ENCODE peak calls at places on chromosomes 12 and 14, in six cellular contexts. O is cardiac muscle cell, S is testis, G is ovary, H is heart right ventricle, T is GM23248. A is an unnamed sample.

GRCh38 chr12:27780612-27781408 is 774 bp upstream of the MANSC4 start:
- DNase-seq in O (peak; percentile 24), S (peak; percentile 87), G (peak; percentile 13), H (peak; percentile 21), T (peak; percentile 64), A (peak; percentile 11)

GRCh38 chr14:68468437-68469207 is 324.2 kb downstream of the ZFP36L1 start:
- DNase-seq in O (no peak), S (no peak), G (no peak), H (no peak), T (peak; percentile 81), A (no peak)

GRCh38 chr14:73125169-73125588 is 11.1 kb upstream of the PSEN1 start:
- DNase-seq in O (no peak), S (no peak), G (no peak), H (no peak), T (no peak), A (no peak)

GRCh38 chr14:31362746-31363145 is 57.6 kb downstream of the HEATR5A start:
- DNase-seq in O (no peak), S (no peak), G (no peak), H (no peak), T (no peak), A (no peak)

GRCh38 chr12:50690923-50691322 is 73.0 kb upstream of the ATF1 start:
- DNase-seq in O (no peak), S (peak; percentile 92), G (peak; percentile 18), H (peak; percentile 59), T (peak; percentile 48), A (no peak)

GRCh38 chr12:124539084-124540041 is 28.0 kb downstream of the NCOR2 start:
- DNase-seq in O (no peak), S (no peak), G (no peak), H (no peak), T (peak; percentile 41), A (no peak)

GRCh38 chr12:56522486-56523193 is 1.0 kb downstream of the RBMS2 start:
- DNase-seq in O (peak; percentile 5), S (no peak), G (no peak), H (no peak), T (peak; percentile 59), A (no peak)

GRCh38 chr12:11795192-11795909 is 145.9 kb downstream of the ETV6 start:
- DNase-seq in O (no peak), S (no peak), G (no peak), H (no peak), T (peak; percentile 22), A (no peak)

GRCh38 chr12:16587514-16587913 is 18.4 kb downstream of the LMO3 start:
- DNase-seq in O (no peak), S (no peak), G (no peak), H (no peak), T (no peak), A (no peak)

GRCh38 chr12:27635349-27635972 is 60.8 kb upstream of the REP15 start:
- DNase-seq in O (peak; percentile 54), S (no peak), G (no peak), H (no peak), T (peak; percentile 79), A (peak; percentile 13)

GRCh38 chr12:41932470-41932991 is 212.1 kb downstream of the GXYLT1 start:
- DNase-seq in O (peak; percentile 57), S (peak; percentile 66), G (peak; percentile 63), H (peak; percentile 71), T (peak; percentile 38), A (no peak)

GRCh38 chr14:93013368-93013719 is 90.4 kb downstream of the CHGA start:
- DNase-seq in O (no peak), S (peak; percentile 43), G (no peak), H (no peak), T (peak; percentile 89), A (no peak)

GRCh38 chr12:89789862-89790261 is 81.2 kb upstream of the ATP2B1 start:
- DNase-seq in O (no peak), S (no peak), G (no peak), H (no peak), T (peak; percentile 27), A (no peak)

GRCh38 chr14:103074699-103075341 is 9.2 kb upstream of the LBHD2 start:
- DNase-seq in O (peak; percentile 18), S (no peak), G (peak; percentile 38), H (peak; percentile 82), T (peak; percentile 61), A (no peak)

GRCh38 chr12:93179792-93180191 is 197.9 kb upstream of the NUDT4 start:
- DNase-seq in O (no peak), S (no peak), G (no peak), H (peak; percentile 22), T (no peak), A (no peak)

GRCh38 chr12:6763380-6763779 is 2.8 kb upstream of the PTMS start:
- DNase-seq in O (no peak), S (no peak), G (no peak), H (no peak), T (no peak), A (no peak)

GRCh38 chr12:52521581-52522266 is 1.5 kb upstream of the KRT5 start:
- DNase-seq in O (no peak), S (no peak), G (no peak), H (no peak), T (peak; percentile 64), A (no peak)

GRCh38 chr12:52645120-52645761 is 6.8 kb downstream of the KRT2 start:
- DNase-seq in O (no peak), S (no peak), G (no peak), H (no peak), T (no peak), A (no peak)

GRCh38 chr14:76228138-76228537 is 76.4 kb downstream of the GPATCH2L start:
- DNase-seq in O (no peak), S (no peak), G (no peak), H (no peak), T (no peak), A (no peak)

GRCh38 chr12:126507231-126507630 is 1442.0 kb downstream of the AACS start:
- DNase-seq in O (no peak), S (no peak), G (no peak), H (no peak), T (no peak), A (no peak)

GRCh38 chr14:101986953-101987352 is 22.6 kb downstream of the DYNC1H1 start:
- DNase-seq in O (no peak), S (no peak), G (no peak), H (no peak), T (no peak), A (no peak)

GRCh38 chr14:101980700-101981099 is 16.3 kb downstream of the DYNC1H1 start:
- DNase-seq in O (no peak), S (peak; percentile 40), G (peak; percentile 63), H (peak; percentile 66), T (peak; percentile 99), A (no peak)

GRCh38 chr14:101988377-101988776 is 24.0 kb downstream of the DYNC1H1 start:
- DNase-seq in O (no peak), S (no peak), G (no peak), H (no peak), T (no peak), A (no peak)

GRCh38 chr14:101982621-101983020 is 18.2 kb downstream of the DYNC1H1 start:
- DNase-seq in O (no peak), S (no peak), G (no peak), H (no peak), T (no peak), A (no peak)

DNA sequence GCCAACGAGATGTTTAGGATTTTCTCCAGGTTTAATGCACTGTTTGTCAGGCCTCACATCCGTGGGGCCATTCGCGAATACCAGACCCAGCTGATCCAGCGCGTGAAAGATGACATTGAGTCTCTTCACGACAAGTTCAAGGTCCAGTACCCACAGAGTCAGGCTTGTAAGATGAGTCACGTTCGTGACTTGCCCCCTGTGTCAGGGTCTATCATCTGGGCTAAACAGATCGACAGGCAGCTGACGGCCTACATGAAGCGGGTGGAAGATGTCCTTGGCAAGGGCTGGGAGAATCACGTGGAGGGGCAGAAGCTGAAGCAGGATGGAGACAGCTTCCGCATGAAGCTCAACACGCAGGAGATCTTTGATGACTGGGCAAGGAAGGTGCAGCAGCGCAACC is 21.6 kb downstream of the DYNC1H1 start:
- DNase-seq in O (no peak), S (no peak), G (no peak), H (no peak), T (no peak), A (no peak)
- H3K4me1 ChIP-seq in O (no peaks in the 10 kb centered on the region), S (no peaks in the 10 kb centered on the region), G (no peaks in the 10 kb centered on the region), H (peaks cover 9% of the 10 kb centered on the region), T (peaks cover 13% of the 10 kb centered on the region), A (no peaks in the 10 kb centered on the region)

GRCh38 chr12:131989021-131989420 is 39.3 kb downstream of the EP400 start:
- DNase-seq in O (no peak), S (peak; percentile 12), G (no peak), H (no peak), T (no peak), A (no peak)

GRCh38 chr12:131988054-131988796 is 38.5 kb downstream of the EP400 start:
- DNase-seq in O (no peak), S (peak; percentile 29), G (no peak), H (no peak), T (no peak), A (no peak)

GRCh38 chr12:131986847-131987398 is 37.2 kb downstream of the EP400 start:
- DNase-seq in O (no peak), S (peak; percentile 7), G (no peak), H (no peak), T (no peak), A (no peak)

GRCh38 chr12:131986361-131986760 is 36.6 kb downstream of the EP400 start:
- DNase-seq in O (no peak), S (peak; percentile 9), G (no peak), H (no peak), T (no peak), A (no peak)

DNA sequence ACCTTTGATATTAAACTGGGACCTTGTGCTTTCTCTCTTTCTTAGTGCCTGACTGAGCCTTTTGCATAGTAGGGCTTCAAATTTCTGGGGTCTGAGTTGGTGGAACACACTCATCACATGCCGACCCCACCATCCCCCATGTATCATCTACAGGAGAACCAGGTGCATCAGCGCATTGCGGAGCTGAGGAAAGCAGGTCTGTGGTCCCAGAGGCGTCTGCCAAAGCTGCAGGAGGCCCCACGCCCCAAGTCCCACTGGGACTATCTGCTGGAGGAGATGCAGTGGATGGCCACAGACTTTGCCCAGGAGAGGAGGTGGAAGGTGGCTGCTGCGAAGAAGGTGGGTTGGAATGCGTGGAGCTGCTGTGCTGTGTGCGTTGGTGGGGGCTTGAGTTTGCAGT is 37.8 kb downstream of the EP400 start:
- DNase-seq in O (no peak), S (peak; percentile 10), G (no peak), H (no peak), T (no peak), A (no peak)
- H3K36me3 ChIP-seq in O (peaks cover 34% of the 10 kb centered on the region), S (no peaks in the 10 kb centered on the region), G (no peaks in the 10 kb centered on the region), H (peaks cover 99% of the 10 kb centered on the region), T (peaks cover 23% of the 10 kb centered on the region), A (peaks cover 7% of the 10 kb centered on the region)

DNA sequence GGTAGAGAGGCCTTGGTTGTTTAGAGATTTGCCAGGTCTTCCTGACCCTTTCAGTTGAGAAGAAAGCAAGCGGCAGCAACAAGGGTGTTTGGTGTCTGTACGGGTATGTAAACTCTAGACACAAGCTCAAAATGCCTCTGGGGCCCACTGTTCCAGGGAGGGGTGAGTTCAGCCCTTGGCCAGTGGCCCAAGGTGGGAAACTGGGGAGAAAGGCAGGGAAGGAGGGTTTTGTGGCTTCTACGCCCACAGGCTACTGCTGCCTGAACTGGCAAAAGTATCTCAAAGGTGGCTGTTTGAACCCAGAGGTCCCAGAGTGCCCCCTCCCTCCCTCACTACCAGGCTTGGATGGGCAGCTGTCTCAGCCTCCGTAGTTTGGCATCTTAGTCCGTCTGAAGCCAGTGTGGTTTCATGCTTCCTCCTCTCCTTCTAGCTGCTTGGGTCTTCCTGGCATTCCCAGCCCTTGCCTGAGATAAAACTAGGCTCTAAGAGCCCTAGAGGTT is 5.5 kb downstream of the HOXC5 start:
- DNase-seq in O (no peak), S (no peak), G (peak; percentile 31), H (no peak), T (no peak), A (no peak)
- H3K27me3 ChIP-seq in O (peaks cover 100% of the 10 kb centered on the region), S (no peaks in the 10 kb centered on the region), G (no peaks in the 10 kb centered on the region), H (peaks cover 100% of the 10 kb centered on the region), T (no peaks in the 10 kb centered on the region), A (peaks cover 98% of the 10 kb centered on the region)

GRCh38 chr14:80930836-80931389 is 10.6 kb downstream of the CEP128 start:
- DNase-seq in O (no peak), S (no peak), G (no peak), H (no peak), T (peak; percentile 92), A (no peak)
- H3K4me1 ChIP-seq in O (peaks cover 38% of the 10 kb centered on the region), S (no peaks in the 10 kb centered on the region), G (no peaks in the 10 kb centered on the region), H (no peaks in the 10 kb centered on the region), T (peaks cover 27% of the 10 kb centered on the region), A (no peaks in the 10 kb centered on the region)

A was measured in iPS DF 6.9.